ENCODE peak calls at places on chromosomes 7 and 10, in nine cellular contexts. N, J, B, L, U, Q, X, D and A are unnamed samples.

GRCh38 chr7:27685209-27685608 is 22.5 kb upstream of the HIBADH start:
- DNase-seq in J (no peak), X (no peak), D (no peak), L (no peak), B (no peak), Q (no peak), U (no peak), N (no peak), A (no peak)

GRCh38 chr7:26112341-26112740 is 39.7 kb upstream of the NFE2L3 start:
- DNase-seq in N (no peak), D (no peak), U (no peak), B (no peak), L (no peak), X (no peak), Q (no peak), J (no peak), A (no peak)

GRCh38 chr7:156178214-156178613 is 366.0 kb upstream of the SHH start:
- DNase-seq in X (no peak), N (no peak), L (no peak), J (no peak), D (peak), B (no peak), Q (no peak), U (no peak), A (peak)

GRCh38 chr7:151999337-152000090 is 26.0 kb upstream of the GALNT11 start:
- DNase-seq in U (no peak), Q (peak), B (peak), N (no peak), X (no peak), D (no peak), L (no peak), J (no peak), A (no peak)

GRCh38 chr10:103451091-103451801 is 924 bp downstream of the CALHM2 start:
- DNase-seq in D (no peak), U (no peak), J (peak), B (peak), L (no peak), N (peak), Q (peak), X (peak), A (no peak)

GRCh38 chr10:114970515-114970914 is 32.5 kb downstream of the TRUB1 start:
- DNase-seq in B (peak), U (no peak), L (no peak), J (no peak), Q (no peak), X (no peak), N (no peak), D (no peak), A (no peak)

GRCh38 chr7:112414855-112415490 is 35.3 kb upstream of the IFRD1 start:
- DNase-seq in U (no peak), L (peak), X (no peak), Q (peak), N (peak), D (peak), J (no peak), B (peak), A (no peak)

GRCh38 chr10:13945760-13946460 is 359.1 kb downstream of the PRPF18 start:
- DNase-seq in B (peak), D (no peak), L (no peak), Q (peak), X (no peak), N (no peak), U (no peak), J (no peak), A (no peak)